ENCODE peak calls at places on chromosomes 11 and 22, in seven cellular contexts. Y is fibroblast of pulmonary artery; D is stimulated activated CD4-positive, alpha-beta T cell treated with anti-CD3 and anti-CD28 coated beads, Interleukin-1b, Interleukin-23, amount 100 ng/mL, for 4 hours; S is T-helper 1 cell; J is progenitor cell of endocrine pancreas; H is NCI-H1092 treated with DMSO at 0.1 percent for 48 hours; G is right atrium auricular region. Z is an unnamed sample.

GRCh38 chr11:23961503-23962338 is 535.1 kb upstream of the LUZP2 start:
- DNase-seq in Y (no peak), D (no peak), S (no peak), J (no peak), H (no peak), G (no peak), Z (no peak)

GRCh38 chr11:61362542-61362875 is 335 bp downstream of the TMEM138 start:
- DNase-seq in Y (peak; percentile 55), D (peak; percentile 6), S (peak; percentile 32), J (no peak), H (no peak), G (no peak), Z (no peak)

GRCh38 chr11:9943346-9944110 is 279.7 kb downstream of the SWAP70 start:
- DNase-seq in Y (peak; percentile 96), D (no peak), S (no peak), J (no peak), H (no peak), G (no peak), Z (no peak)

GRCh38 chr11:126419801-126420729 is 64.6 kb downstream of the ST3GAL4 start:
- DNase-seq in Y (peak; percentile 76), D (no peak), S (no peak), J (no peak), H (no peak), G (no peak), Z (no peak)

GRCh38 chr11:114079406-114080072 is 20.0 kb downstream of the ZBTB16 start:
- DNase-seq in Y (peak; percentile 59), D (no peak), S (no peak), J (no peak), H (no peak), G (no peak), Z (no peak)

GRCh38 chr11:16097543-16097942 is 258.8 kb downstream of the SOX6 start:
- DNase-seq in Y (no peak), D (no peak), S (no peak), J (no peak), H (peak; percentile 59), G (no peak), Z (no peak)

GRCh38 chr11:47616726-47617416 is 22.7 kb upstream of the C1QTNF4 start:
- DNase-seq in Y (peak; percentile 87), D (no peak), S (no peak), J (no peak), H (peak; percentile 37), G (peak; percentile 63), Z (no peak)

GRCh38 chr22:29581799-29582198 is 886 bp upstream of the NIPSNAP1 start:
- DNase-seq in Y (no peak), D (no peak), S (no peak), J (no peak), H (peak; percentile 29), G (no peak), Z (no peak)

GRCh38 chr11:65903068-65903481 is 2.9 kb upstream of the FOSL1 start:
- DNase-seq in Y (peak; percentile 62), D (no peak), S (no peak), J (no peak), H (no peak), G (no peak), Z (no peak)

GRCh38 chr11:13091373-13091772 is 82.3 kb downstream of the RASSF10 start:
- DNase-seq in Y (no peak), D (no peak), S (no peak), J (no peak), H (no peak), G (no peak), Z (no peak)

GRCh38 chr11:86182976-86183584 is 61.5 kb upstream of the EED start:
- DNase-seq in Y (no peak), D (peak; percentile 36), S (no peak), J (no peak), H (no peak), G (no peak), Z (no peak)

GRCh38 chr11:74870485-74870884 is 78.4 kb downstream of the XRRA1 start:
- DNase-seq in Y (peak; percentile 71), D (no peak), S (no peak), J (no peak), H (no peak), G (no peak), Z (no peak)